ENCODE peak calls at places on chromosomes 2 and 18, in ten cellular contexts. N is caudate nucleus; H is GM06990; J is IMR-90; I is activated naive CD8-positive, alpha-beta T cell treated with anti-CD3 and anti-CD28 coated beads, Interleukin-2, amount 50 U/mL, for 24 hours; M is putamen; U is upper lobe of right lung; O is left ventricle myocardium superior; C is activated CD8-positive, alpha-beta memory T cell treated with anti-CD3 and anti-CD28 coated beads, Interleukin-2, amount 10 ng/mL, durations not matched to agents 7 days and 5 days; G is left cardiac atrium. Q is an unnamed sample.

GRCh38 chr2:175175896-175176295 is 5.6 kb downstream of the ATP5MC3 start:
- DNase-seq in U (no peak), J (peak), O (no peak), I (no peak), N (no peak), G (no peak), M (no peak), C (no peak), H (no peak), Q (peak)

GRCh38 chr2:43269706-43270105 is 43.3 kb upstream of the ZFP36L2 start:
- DNase-seq in M (no peak), H (no peak), I (no peak), O (peak), N (no peak), G (peak), U (no peak), J (peak), C (no peak), Q (peak)

GRCh38 chr2:70988151-70988550 is 6.5 kb downstream of the TEX261 start:
- DNase-seq in G (no peak), J (no peak), O (peak), N (no peak), U (peak), H (no peak), M (no peak), I (no peak), C (peak), Q (no peak)

GRCh38 chr2:96109931-96110511 is 6.3 kb downstream of the ADRA2B start:
- DNase-seq in J (no peak), M (no peak), N (no peak), C (no peak), O (peak), I (no peak), H (no peak), G (no peak), U (peak), Q (no peak)

GRCh38 chr18:68504441-68505221 is 210.3 kb downstream of the TMX3 start:
- DNase-seq in U (no peak), M (no peak), H (no peak), I (no peak), O (no peak), G (no peak), C (no peak), J (no peak), N (no peak), Q (no peak)

GRCh38 chr2:218035463-218036100 is 32.8 kb upstream of the TNS1 start:
- DNase-seq in G (no peak), H (no peak), M (no peak), U (no peak), J (no peak), C (peak), N (no peak), I (no peak), O (no peak), Q (no peak)

GRCh38 chr18:48402953-48403352 is 6.2 kb downstream of the ZBTB7C start:
- DNase-seq in O (peak), C (no peak), I (no peak), U (no peak), N (no peak), H (no peak), M (no peak), G (no peak), J (no peak), Q (no peak)

GRCh38 chr2:26458365-26459042 is 19.4 kb downstream of the OTOF start:
- DNase-seq in N (no peak), O (no peak), M (no peak), H (no peak), C (no peak), G (no peak), J (no peak), I (no peak), U (no peak), Q (no peak)

GRCh38 chr2:181554511-181554910 is 97.3 kb downstream of the ITGA4 start:
- DNase-seq in U (no peak), C (no peak), M (no peak), G (no peak), O (no peak), I (no peak), H (no peak), J (no peak), N (no peak), Q (no peak)

GRCh38 chr2:8684421-8684884 is 2.6 kb downstream of the ID2 start:
- DNase-seq in O (no peak), G (no peak), C (peak), H (peak), I (no peak), N (no peak), M (no peak), J (peak), U (no peak), Q (no peak)

GRCh38 chr2:79887747-79888374 is 375.0 kb downstream of the CTNNA2 start:
- DNase-seq in C (no peak), H (no peak), O (no peak), J (peak), I (peak), U (no peak), N (no peak), M (peak), G (no peak), Q (peak)

GRCh38 chr2:12271589-12271984 is 445.1 kb upstream of the TRIB2 start:
- DNase-seq in U (no peak), I (no peak), H (no peak), O (no peak), C (no peak), N (no peak), M (no peak), J (no peak), G (no peak), Q (no peak)

GRCh38 chr2:241330616-241330981 is 14.9 kb downstream of the SEPTIN2 start:
- DNase-seq in J (no peak), G (no peak), I (no peak), C (no peak), N (no peak), U (no peak), H (no peak), M (no peak), O (no peak), Q (no peak)

GRCh38 chr2:176582990-176583481 is 313.8 kb downstream of the MTX2 start:
- DNase-seq in C (no peak), O (no peak), N (no peak), I (no peak), H (no peak), M (no peak), G (peak), J (peak), U (no peak), Q (peak)

GRCh38 chr2:241545113-241545512 is 13.4 kb upstream of the BOK start:
- DNase-seq in N (no peak), I (no peak), J (peak), G (peak), H (no peak), U (no peak), O (peak), M (no peak), C (no peak), Q (no peak)

GRCh38 chr2:98778741-98779483 is 48.0 kb upstream of the MGAT4A start:
- DNase-seq in J (no peak), I (no peak), U (no peak), O (no peak), N (no peak), H (no peak), G (no peak), M (no peak), C (no peak), Q (no peak)

GRCh38 chr2:215392164-215392563 is 43.7 kb downstream of the FN1 start:
- DNase-seq in G (no peak), H (no peak), M (no peak), N (no peak), C (no peak), I (no peak), O (no peak), J (no peak), U (no peak), Q (no peak)

GRCh38 chr18:79965119-79965902 is 868 bp downstream of the HSBP1L1 start:
- DNase-seq in O (no peak), M (no peak), G (no peak), J (peak), N (no peak), U (peak), I (peak), H (peak), C (no peak), Q (peak)

GRCh38 chr2:33110461-33110860 is 163.7 kb downstream of the LTBP1 start:
- DNase-seq in N (no peak), U (no peak), G (no peak), J (peak), I (no peak), H (no peak), C (no peak), O (no peak), M (no peak), Q (no peak)

GRCh38 chr2:228901531-228901930 is 369.6 kb downstream of the PID1 start:
- DNase-seq in I (no peak), U (no peak), J (no peak), M (no peak), G (no peak), O (no peak), H (no peak), N (no peak), C (no peak), Q (no peak)

GRCh38 chr18:74217476-74218143 is 69.3 kb downstream of the TIMM21 start:
- DNase-seq in O (no peak), G (no peak), M (no peak), H (no peak), N (no peak), U (peak), J (no peak), C (no peak), I (no peak), Q (no peak)

GRCh38 chr2:190162851-190163250 is 100.3 kb upstream of the MSTN start:
- DNase-seq in N (no peak), I (no peak), O (no peak), C (no peak), H (no peak), J (no peak), U (no peak), M (no peak), G (no peak), Q (no peak)

GRCh38 chr18:35024965-35025364 is 16.2 kb upstream of the MAPRE2 start:
- DNase-seq in G (peak), H (no peak), U (no peak), N (no peak), O (peak), J (peak), M (no peak), C (no peak), I (no peak), Q (peak)

GRCh38 chr2:222862915-222863544 is 2.2 kb downstream of the ACSL3 start:
- DNase-seq in J (no peak), H (no peak), I (no peak), C (no peak), G (no peak), O (no peak), U (no peak), N (no peak), M (no peak), Q (no peak)

GRCh38 chr2:9739508-9739907 is 103.8 kb upstream of the TAF1B start:
- DNase-seq in H (peak), M (no peak), J (no peak), O (peak), N (no peak), I (peak), G (peak), C (peak), U (peak), Q (no peak)

GRCh38 chr2:192373244-192373643 is 178.5 kb upstream of the TMEFF2 start:
- DNase-seq in J (no peak), N (no peak), H (no peak), C (no peak), U (no peak), G (no peak), M (no peak), O (no peak), I (no peak), Q (no peak)

GRCh38 chr2:25041307-25041927 is 459 bp upstream of the EFR3B start:
- DNase-seq in O (peak), I (peak), G (peak), M (no peak), U (peak), H (no peak), J (peak), C (peak), N (no peak), Q (peak)

Q was measured in HFFc6.